ENCODE peak calls at places on chromosomes 6 and 20, in ten cellular contexts. P is H7; S is K562; R is stimulated activated CD8-positive, alpha-beta memory T cell treated with anti-CD3 and anti-CD28 coated beads, Interleukin-15, amount 100 ng/mL, for 24 hours; B is SW480; X is PC-3; Y is GM23338; J is GM10248; T is LoVo; N is stimulated activated CD4-positive, alpha-beta T cell treated with anti-CD3 and anti-CD28 coated beads, Interleukin-12 subunit alpha, Interleukin-12 subunit beta, amount 100 ng/mL, for 4 hours. Q is an unnamed sample.

GRCh38 chr20:23628402-23629016 is 9.2 kb downstream of the CST3 start:
- DNase-seq in R (no peak), J (no peak), Y (no peak), B (no peak), P (no peak), T (no peak), S (no peak), N (no peak), X (no peak), Q (no peak)

GRCh38 chr20:13736792-13737191 is 47.9 kb downstream of the ESF1 start:
- DNase-seq in P (no peak), J (no peak), B (no peak), T (no peak), R (no peak), S (no peak), Y (no peak), N (no peak), X (no peak), Q (no peak)

GRCh38 chr6:129084406-129084805 is 201.5 kb downstream of the LAMA2 start:
- DNase-seq in J (no peak), N (no peak), Y (no peak), S (no peak), T (no peak), B (no peak), R (no peak), X (no peak), P (no peak), Q (no peak)

GRCh38 chr6:28408076-28408802 is 8.7 kb upstream of the ZSCAN12 start:
- DNase-seq in Y (no peak), N (no peak), X (no peak), B (no peak), P (no peak), J (no peak), T (no peak), R (no peak), S (peak; percentile 45), Q (peak; percentile 70)

GRCh38 chr20:2519115-2519815 is 10.6 kb upstream of the ZNF343 start:
- DNase-seq in R (no peak), T (no peak), P (no peak), J (no peak), N (no peak), Y (no peak), S (no peak), X (no peak), B (no peak), Q (no peak)

GRCh38 chr6:18432180-18432579 is 45.0 kb downstream of the RNF144B start:
- DNase-seq in Y (no peak), S (no peak), X (peak; percentile 12), R (no peak), N (no peak), P (no peak), B (no peak), T (no peak), J (no peak), Q (peak; percentile 90)

GRCh38 chr20:32125511-32125910 is 16.0 kb downstream of the TM9SF4 start:
- DNase-seq in S (no peak), N (no peak), B (no peak), J (no peak), X (no peak), R (no peak), T (no peak), P (no peak), Y (peak; percentile 32), Q (no peak)

GRCh38 chr6:37630281-37630799 is 67.3 kb downstream of the MDGA1 start:
- DNase-seq in B (peak; percentile 70), N (no peak), P (no peak), S (peak; percentile 66), T (peak; percentile 79), J (no peak), X (peak; percentile 98), R (no peak), Y (no peak), Q (peak; percentile 100)

GRCh38 chr6:43159599-43159998 is 11.5 kb upstream of the SRF start:
- DNase-seq in T (no peak), Y (no peak), X (no peak), R (no peak), S (no peak), J (no peak), P (no peak), N (no peak), B (no peak), Q (no peak)

GRCh38 chr6:28643017-28643740 is 117.5 kb downstream of the GPX5 start:
- DNase-seq in N (peak; percentile 37), J (no peak), T (peak; percentile 41), P (peak; percentile 51), B (no peak), X (peak; percentile 74), S (peak; percentile 83), Y (peak; percentile 83), R (peak; percentile 38), Q (peak; percentile 79)

GRCh38 chr6:80543598-80544181 is 437.2 kb downstream of the BCKDHB start:
- DNase-seq in Y (peak; percentile 28), P (no peak), S (no peak), N (no peak), J (no peak), X (peak; percentile 49), T (no peak), R (no peak), B (no peak), Q (peak; percentile 78)